ENCODE peak calls at places on chromosomes 6 and 20, in nine cellular contexts. N is body of pancreas; U is amniotic stem cell; M is psoas muscle; R is stimulated activated CD4-positive, alpha-beta T cell treated with anti-CD3 and anti-CD28 coated beads, Interleukin-2, amount 100 ng/mL, for 24 hours; H is kidney tubule cell; W is mucosa of descending colon; C is stimulated activated naive CD8-positive, alpha-beta T cell treated with anti-CD3 and anti-CD28 coated beads, Interleukin-15, amount 100 ng/mL, for 72 hours; Y is KBM-7. B is an unnamed sample.
A peak's percentile ranks its signal among the peaks of the same experiment; 100 is the strongest.

GRCh38 chr20:36113015-36113414 is 41.5 kb upstream of the EPB41L1 start:
- DNase-seq in Y (no peak), C (no peak), M (no peak), R (no peak), H (no peak), W (no peak), U (no peak), N (no peak), B (no peak)

GRCh38 chr6:126890055-126890454 is 228.4 kb upstream of the RSPO3 start:
- DNase-seq in U (no peak), H (no peak), M (no peak), Y (no peak), N (peak; percentile 8), W (no peak), R (no peak), C (no peak), B (no peak)

GRCh38 chr20:62429455-62430310 is 2.3 kb upstream of the RBBP8NL start:
- DNase-seq in N (no peak), H (no peak), U (no peak), R (no peak), Y (no peak), C (no peak), W (no peak), M (no peak), B (no peak)

GRCh38 chr6:142850653-142851434 is 94.1 kb downstream of the HIVEP2 start:
- DNase-seq in M (no peak), Y (no peak), W (no peak), N (no peak), H (peak; percentile 85), C (peak; percentile 61), U (no peak), R (peak; percentile 38), B (no peak)

GRCh38 chr6:99613398-99613704 is 6.7 kb downstream of the PRDM13 start:
- DNase-seq in N (peak; percentile 50), U (no peak), C (peak; percentile 63), R (peak; percentile 66), Y (no peak), H (peak; percentile 42), W (peak; percentile 64), M (peak; percentile 64), B (no peak)

GRCh38 chr20:18172379-18172778 is 34.7 kb downstream of the KAT14 start:
- DNase-seq in H (no peak), M (no peak), Y (no peak), C (no peak), W (peak; percentile 27), N (no peak), R (no peak), U (no peak), B (no peak)

GRCh38 chr6:150490586-150490985 is 109.1 kb upstream of the PLEKHG1 start:
- DNase-seq in C (no peak), N (no peak), U (no peak), M (no peak), R (no peak), H (peak; percentile 86), W (no peak), Y (no peak), B (no peak)

GRCh38 chr6:120274547-120274946 is 925.0 kb upstream of the MAN1A1 start:
- DNase-seq in M (no peak), W (no peak), C (no peak), Y (peak; percentile 2), R (no peak), H (no peak), U (no peak), N (no peak), B (no peak)

GRCh38 chr20:21609221-21609620 is 95.4 kb upstream of the NKX2-2 start:
- DNase-seq in U (no peak), W (no peak), N (no peak), H (peak; percentile 29), C (no peak), R (no peak), M (no peak), Y (no peak), B (no peak)

GRCh38 chr6:152428126-152428525 is 209.0 kb downstream of the SYNE1 start:
- DNase-seq in R (no peak), C (no peak), U (no peak), M (no peak), Y (no peak), N (no peak), H (peak; percentile 66), W (no peak), B (no peak)

GRCh38 chr6:112332274-112332673 is 14.9 kb upstream of the RFPL4B start:
- DNase-seq in M (no peak), U (no peak), R (no peak), Y (no peak), N (no peak), H (peak; percentile 36), W (no peak), C (no peak), B (no peak)

GRCh38 chr20:32006841-32007786 is 3.1 kb upstream of the CCM2L start:
- DNase-seq in N (no peak), R (no peak), M (no peak), Y (no peak), W (no peak), U (no peak), H (no peak), C (no peak), B (no peak)

GRCh38 chr6:106974999-106975698 is 620 bp upstream of the CD24 start:
- DNase-seq in H (peak; percentile 80), C (peak; percentile 18), U (no peak), W (peak; percentile 85), N (peak; percentile 82), R (peak; percentile 22), Y (peak; percentile 53), M (peak; percentile 60), B (peak; percentile 53)

GRCh38 chr20:61765871-61766654 is 299.6 kb downstream of the TAF4 start:
- DNase-seq in W (no peak), Y (no peak), C (no peak), R (peak; percentile 5), N (no peak), H (no peak), M (peak; percentile 28), U (no peak), B (no peak)

GRCh38 chr6:134589512-134589911 is 271.6 kb upstream of the SGK1 start:
- DNase-seq in W (no peak), M (no peak), N (no peak), U (peak; percentile 85), H (peak; percentile 88), C (no peak), R (no peak), Y (no peak), B (no peak)

GRCh38 chr6:49479308-49480004 is 16.3 kb downstream of the CENPQ start:
- DNase-seq in M (no peak), U (no peak), R (no peak), H (no peak), C (no peak), N (no peak), Y (no peak), W (no peak), B (no peak)

GRCh38 chr6:163490826-163491577 is 76.5 kb downstream of the QKI start:
- DNase-seq in Y (peak; percentile 14), M (peak; percentile 81), U (no peak), C (no peak), R (no peak), W (peak; percentile 54), N (peak; percentile 87), H (peak; percentile 38), B (peak; percentile 75)

GRCh38 chr20:24135786-24136185 is 147.2 kb upstream of the GGTLC1 start:
- DNase-seq in M (no peak), R (no peak), U (no peak), H (no peak), Y (no peak), W (no peak), C (no peak), N (no peak), B (no peak)

B was measured in mucosa of gallbladder.